ENCODE peak calls at places on chromosomes 6 and 20, in six cellular contexts. I, D, M, C, E and O are unnamed samples.
A peak's percentile ranks its signal among the peaks of the same experiment; 100 is the strongest.

GRCh38 chr6:108948252-108948651 is 100.0 kb downstream of the ARMC2 start:
- DNase-seq in I (peak; percentile 50), D (no peak), M (no peak), C (no peak), E (no peak), O (no peak)

GRCh38 chr6:21539621-21540100 is 53.9 kb upstream of the SOX4 start:
- DNase-seq in I (no peak), D (no peak), M (no peak), C (no peak), E (no peak), O (no peak)

GRCh38 chr20:49475979-49476378 is 6.5 kb downstream of the KCNB1 start:
- DNase-seq in I (no peak), D (no peak), M (no peak), C (no peak), E (no peak), O (no peak)

GRCh38 chr6:170292778-170293164 is 1.9 kb upstream of the DLL1 start:
- DNase-seq in I (no peak), D (no peak), M (no peak), C (no peak), E (no peak), O (peak; percentile 57)

GRCh38 chr20:43190332-43190953 is 737 bp upstream of the PTPRT start:
- DNase-seq in I (no peak), D (no peak), M (no peak), C (no peak), E (no peak), O (no peak)

GRCh38 chr6:30841644-30842504 is 42.4 kb upstream of the DDR1 start:
- DNase-seq in I (peak; percentile 46), D (no peak), M (no peak), C (peak; percentile 21), E (no peak), O (no peak)

GRCh38 chr20:59988141-59988540 is 29.9 kb downstream of the CDH26 start:
- DNase-seq in I (peak; percentile 87), D (no peak), M (no peak), C (peak; percentile 39), E (no peak), O (no peak)

GRCh38 chr6:9116026-9116425 is 680.7 kb upstream of the SLC35B3 start:
- DNase-seq in I (no peak), D (no peak), M (no peak), C (no peak), E (no peak), O (no peak)

GRCh38 chr6:26271640-26272090 is 93.3 kb upstream of the BTN3A2 start:
- DNase-seq in I (no peak), D (no peak), M (no peak), C (no peak), E (peak; percentile 27), O (no peak)

GRCh38 chr6:118678866-118679265 is 27.5 kb upstream of the CEP85L start:
- DNase-seq in I (no peak), D (no peak), M (no peak), C (no peak), E (no peak), O (no peak)

GRCh38 chr6:163759542-163759941 is 345.0 kb downstream of the QKI start:
- DNase-seq in I (no peak), D (no peak), M (no peak), C (no peak), E (no peak), O (no peak)

GRCh38 chr20:21109144-21109543 is 3.0 kb upstream of the LINC00237 start:
- DNase-seq in I (no peak), D (no peak), M (no peak), C (no peak), E (no peak), O (no peak)

GRCh38 chr6:107513214-107513613 is 23.3 kb downstream of the SOBP start:
- DNase-seq in I (no peak), D (no peak), M (no peak), C (no peak), E (no peak), O (no peak)

GRCh38 chr6:33633462-33634158 is 12.5 kb downstream of the ITPR3 start:
- DNase-seq in I (peak; percentile 84), D (peak; percentile 88), M (peak; percentile 58), C (peak; percentile 61), E (peak; percentile 84), O (peak; percentile 78)

GRCh38 chr6:163438940-163439335 is 24.4 kb downstream of the QKI start:
- DNase-seq in I (peak; percentile 62), D (no peak), M (peak; percentile 27), C (peak; percentile 33), E (peak; percentile 53), O (no peak)

GRCh38 chr6:43070028-43070632 is 6.0 kb upstream of the PTK7 start:
- DNase-seq in I (no peak), D (no peak), M (peak; percentile 46), C (no peak), E (no peak), O (no peak)

GRCh38 chr20:5198651-5198924 is 71.8 kb downstream of the CDS2 start:
- DNase-seq in I (no peak), D (no peak), M (no peak), C (no peak), E (no peak), O (no peak)

GRCh38 chr6:127343753-127344659 is 597 bp upstream of the ECHDC1 start:
- DNase-seq in I (no peak), D (no peak), M (no peak), C (no peak), E (no peak), O (no peak)

GRCh38 chr20:9070304-9070703 is 1.4 kb downstream of the PLCB4 start:
- DNase-seq in I (no peak), D (no peak), M (no peak), C (no peak), E (no peak), O (no peak)

GRCh38 chr6:97094376-97094775 is 169.8 kb downstream of the KLHL32 start:
- DNase-seq in I (no peak), D (no peak), M (no peak), C (no peak), E (no peak), O (no peak)

GRCh38 chr6:150721411-150722266 is 122.0 kb downstream of the PLEKHG1 start:
- DNase-seq in I (no peak), D (no peak), M (no peak), C (no peak), E (no peak), O (no peak)

GRCh38 chr6:16657768-16658167 is 103.5 kb downstream of the ATXN1 start:
- DNase-seq in I (no peak), D (no peak), M (no peak), C (no peak), E (no peak), O (no peak)

GRCh38 chr6:16659471-16660156 is 101.6 kb downstream of the ATXN1 start:
- DNase-seq in I (no peak), D (no peak), M (no peak), C (no peak), E (no peak), O (no peak)

GRCh38 chr6:16660157-16660497 is 101.1 kb downstream of the ATXN1 start:
- DNase-seq in I (no peak), D (no peak), M (no peak), C (no peak), E (no peak), O (no peak)

GRCh38 chr6:16656451-16656850 is 104.8 kb downstream of the ATXN1 start:
- DNase-seq in I (no peak), D (no peak), M (no peak), C (no peak), E (no peak), O (no peak)

GRCh38 chr6:16658661-16659060 is 102.6 kb downstream of the ATXN1 start:
- DNase-seq in I (no peak), D (no peak), M (no peak), C (no peak), E (no peak), O (no peak)
- H3K27ac ChIP-seq in I (no peak overlapping the region), D (no peak overlapping the region), M (peak overlapping the region; percentile 6), C (no peak overlapping the region), E (no peak overlapping the region), O (no peak overlapping the region)

GRCh38 chr6:56361812-56362211 is 114.4 kb upstream of the COL21A1 start:
- DNase-seq in I (no peak), D (no peak), M (peak; percentile 54), C (no peak), E (no peak), O (no peak)
- TF ChIP-seq POLR2A in I (no peak), D (no peak), M (no peak), C (no peak), E (no peak), O (no peak)

DNA sequence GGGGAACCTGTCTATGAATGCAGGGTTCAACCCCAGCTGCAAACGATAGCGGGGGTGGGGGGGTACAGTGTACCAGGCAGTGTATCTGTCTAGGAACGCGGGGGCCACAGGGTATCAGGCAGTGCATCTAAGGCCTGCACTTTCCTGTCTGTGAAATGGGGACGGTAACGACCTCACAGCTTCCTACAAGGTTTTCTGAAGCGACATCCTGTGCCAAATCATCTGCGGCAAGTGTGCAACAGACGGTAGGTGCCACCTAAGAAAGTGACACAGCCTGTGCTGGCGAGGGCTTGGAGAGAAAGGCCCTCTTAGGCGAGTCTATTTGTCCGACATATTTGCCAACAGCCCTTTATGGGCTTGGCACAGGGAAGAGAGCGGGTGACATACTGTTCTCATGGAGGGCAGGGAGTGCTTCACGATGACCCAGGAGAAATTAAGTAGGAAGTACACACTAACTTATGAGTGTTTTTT is 3.8 kb downstream of the DIDO1 start:
- DNase-seq in I (no peak), D (no peak), M (no peak), C (no peak), E (no peak), O (no peak)
- H3K4me1 ChIP-seq in I (peaks cover 88% of the 10 kb centered on the region), D (peaks cover 35% of the 10 kb centered on the region), M (peaks cover 11% of the 10 kb centered on the region), C (peaks cover 82% of the 10 kb centered on the region), E (peaks cover 83% of the 10 kb centered on the region), O (no peaks in the 10 kb centered on the region)

GRCh38 chr6:110898111-110898510 is 23.5 kb downstream of the AMD1 start:
- DNase-seq in I (no peak), D (no peak), M (no peak), C (no peak), E (no peak), O (no peak)

GRCh38 chr6:110900028-110900598 is 25.5 kb downstream of the AMD1 start:
- DNase-seq in I (no peak), D (no peak), M (no peak), C (no peak), E (no peak), O (no peak)

GRCh38 chr6:110897433-110897832 is 22.8 kb downstream of the AMD1 start:
- DNase-seq in I (no peak), D (no peak), M (no peak), C (no peak), E (no peak), O (no peak)

GRCh38 chr6:110890288-110890687 is 15.7 kb downstream of the AMD1 start:
- DNase-seq in I (no peak), D (no peak), M (no peak), C (no peak), E (no peak), O (no peak)

DNA sequence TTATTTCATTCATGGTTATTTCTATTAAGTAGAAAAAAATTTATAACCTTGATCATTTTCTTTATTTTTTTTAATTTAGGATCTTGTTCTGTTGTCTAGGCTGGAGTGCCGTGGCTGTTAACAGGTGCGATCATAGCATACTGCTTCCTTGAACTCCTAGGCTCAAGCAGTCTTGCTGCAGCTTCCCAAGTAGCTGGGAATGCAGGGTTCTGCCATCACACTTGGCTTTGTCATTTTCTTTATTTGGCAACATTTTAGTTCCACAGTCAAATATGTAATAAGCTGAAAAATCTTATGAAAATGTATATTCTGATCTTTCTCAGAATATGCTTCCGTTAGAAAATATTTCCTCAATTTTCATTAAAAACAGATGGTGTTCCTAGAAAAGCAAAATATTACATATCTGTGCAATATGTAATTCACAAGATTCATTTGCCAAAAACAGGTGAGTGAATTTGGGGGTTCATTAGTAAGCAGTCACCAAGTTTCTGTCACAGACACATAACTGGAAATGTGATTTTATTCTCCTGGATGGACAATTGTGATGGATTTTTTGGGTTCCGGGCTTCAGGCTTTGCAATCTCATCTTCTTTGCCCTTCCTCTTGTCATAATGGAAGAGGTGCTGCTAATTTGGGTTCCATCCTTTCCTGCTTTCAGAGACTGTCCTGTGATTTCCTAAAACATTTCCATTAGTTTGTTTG is 21.5 kb downstream of the AMD1 start:
- DNase-seq in I (no peak), D (no peak), M (no peak), C (no peak), E (no peak), O (no peak)
- H3K27ac ChIP-seq in I (no peak overlapping the region), D (no peak overlapping the region), M (no peak overlapping the region), C (no peak overlapping the region), E (no peak overlapping the region), O (no peak overlapping the region)